ENCODE peak calls at places on chromosomes 12 and 14, in six cellular contexts. T is Caki2, L is iris pigment epithelial cell, I is T47D, A is HFF-Myc, S is endothelial cell. W is an unnamed sample.

GRCh38 chr14:71529855-71530254 is 402.4 kb upstream of the RGS6 start:
- DNase-seq in A (no peak), L (no peak), I (no peak), T (no peak), S (no peak), W (no peak)

GRCh38 chr12:95337176-95337575 is 119.6 kb downstream of the VEZT start:
- DNase-seq in S (no peak), L (peak), T (no peak), A (peak), I (no peak), W (no peak)

GRCh38 chr14:68365228-68365627 is 427.6 kb downstream of the ZFP36L1 start:
- DNase-seq in I (no peak), T (no peak), L (peak), S (no peak), A (no peak), W (no peak)

GRCh38 chr12:106353178-106353577 is 4.4 kb upstream of the POLR3B start:
- DNase-seq in A (no peak), S (no peak), T (no peak), L (no peak), I (no peak), W (no peak)

GRCh38 chr12:107992870-107993451 is 136.1 kb upstream of the WSCD2 start:
- DNase-seq in L (peak), I (peak), S (peak), A (peak), T (peak), W (peak)

GRCh38 chr12:31118347-31118830 is 44.7 kb downstream of the DDX11 start:
- DNase-seq in T (no peak), I (peak), A (no peak), S (no peak), L (no peak), W (peak)

GRCh38 chr12:40697566-40698257 is 5.5 kb downstream of the CNTN1 start:
- DNase-seq in L (no peak), A (no peak), T (no peak), I (peak), S (no peak), W (no peak)

GRCh38 chr12:6229224-6229748 is 29.1 kb downstream of the CD9 start:
- DNase-seq in I (no peak), S (no peak), T (no peak), L (no peak), A (no peak), W (no peak)

GRCh38 chr14:93788557-93789365 is 476 bp upstream of the PRIMA1 start:
- DNase-seq in L (peak), T (peak), I (peak), S (peak), A (no peak), W (peak)

GRCh38 chr12:121803861-121804416 is at the start of gene SETD1B:
- DNase-seq in I (peak), A (no peak), L (peak), S (peak), T (peak), W (no peak)